ENCODE peak calls at places on chromosomes 12 and 14, in six cellular contexts. One of them, this sample, is unnamed.

GRCh38 chr12:27972721-27973120 is at the start of gene PTHLH:
- DNase-seq in mesendoderm: no peak
- DNase-seq in heart left ventricle: no peak
- DNase-seq in esophagus muscularis mucosa: no peak
- DNase-seq in brain microvascular endothelial cell: no peak
- DNase-seq in fibroblast of lung: no peak
- DNase-seq in this sample: no peak

GRCh38 chr12:27207626-27208413 is 36.3 kb upstream of the STK38L start:
- DNase-seq in mesendoderm: no peak
- DNase-seq in heart left ventricle: no peak
- DNase-seq in esophagus muscularis mucosa: no peak
- DNase-seq in brain microvascular endothelial cell: no peak
- DNase-seq in fibroblast of lung: peak
- DNase-seq in this sample: no peak

GRCh38 chr12:52248541-52249035 is 15.5 kb downstream of the KRT7 start:
- DNase-seq in mesendoderm: no peak
- DNase-seq in heart left ventricle: no peak
- DNase-seq in esophagus muscularis mucosa: no peak
- DNase-seq in brain microvascular endothelial cell: no peak
- DNase-seq in fibroblast of lung: no peak
- DNase-seq in this sample: no peak

GRCh38 chr12:15164997-15165659 is 56.1 kb downstream of the RERG start:
- DNase-seq in mesendoderm: peak
- DNase-seq in heart left ventricle: no peak
- DNase-seq in esophagus muscularis mucosa: no peak
- DNase-seq in brain microvascular endothelial cell: peak
- DNase-seq in fibroblast of lung: peak
- DNase-seq in this sample: peak

GRCh38 chr12:16225692-16226091 is 51.8 kb downstream of the SLC15A5 start:
- DNase-seq in mesendoderm: peak
- DNase-seq in heart left ventricle: no peak
- DNase-seq in esophagus muscularis mucosa: no peak
- DNase-seq in brain microvascular endothelial cell: no peak
- DNase-seq in fibroblast of lung: no peak
- DNase-seq in this sample: no peak

GRCh38 chr12:99977550-99977949 is 7.2 kb downstream of the ANKS1B start:
- DNase-seq in mesendoderm: no peak
- DNase-seq in heart left ventricle: no peak
- DNase-seq in esophagus muscularis mucosa: no peak
- DNase-seq in brain microvascular endothelial cell: no peak
- DNase-seq in fibroblast of lung: no peak
- DNase-seq in this sample: no peak

GRCh38 chr12:79983969-79984629 is 49.2 kb upstream of the PPP1R12A start:
- DNase-seq in mesendoderm: no peak
- DNase-seq in heart left ventricle: no peak
- DNase-seq in esophagus muscularis mucosa: no peak
- DNase-seq in brain microvascular endothelial cell: peak
- DNase-seq in fibroblast of lung: peak
- DNase-seq in this sample: no peak

GRCh38 chr14:55901281-55901680 is 216.9 kb upstream of the PELI2 start:
- DNase-seq in mesendoderm: no peak
- DNase-seq in heart left ventricle: no peak
- DNase-seq in esophagus muscularis mucosa: no peak
- DNase-seq in brain microvascular endothelial cell: no peak
- DNase-seq in fibroblast of lung: peak
- DNase-seq in this sample: no peak

GRCh38 chr12:83807906-83808305 is 1104.7 kb downstream of the SLC6A15 start:
- DNase-seq in mesendoderm: no peak
- DNase-seq in heart left ventricle: no peak
- DNase-seq in esophagus muscularis mucosa: no peak
- DNase-seq in brain microvascular endothelial cell: no peak
- DNase-seq in fibroblast of lung: no peak
- DNase-seq in this sample: no peak

GRCh38 chr14:55416866-55417265 is 5.2 kb upstream of the ATG14 start:
- DNase-seq in mesendoderm: peak
- DNase-seq in heart left ventricle: no peak
- DNase-seq in esophagus muscularis mucosa: no peak
- DNase-seq in brain microvascular endothelial cell: no peak
- DNase-seq in fibroblast of lung: no peak
- DNase-seq in this sample: peak

GRCh38 chr14:76967788-76968187 is 60.7 kb downstream of the IRF2BPL start:
- DNase-seq in mesendoderm: no peak
- DNase-seq in heart left ventricle: no peak
- DNase-seq in esophagus muscularis mucosa: no peak
- DNase-seq in brain microvascular endothelial cell: no peak
- DNase-seq in fibroblast of lung: no peak
- DNase-seq in this sample: no peak

GRCh38 chr12:108297895-108298760 is 41.0 kb downstream of the CMKLR1 start:
- DNase-seq in mesendoderm: no peak
- DNase-seq in heart left ventricle: no peak
- DNase-seq in esophagus muscularis mucosa: no peak
- DNase-seq in brain microvascular endothelial cell: no peak
- DNase-seq in fibroblast of lung: no peak
- DNase-seq in this sample: no peak

GRCh38 chr12:88865537-88865936 is 285.3 kb upstream of the KITLG start:
- DNase-seq in mesendoderm: no peak
- DNase-seq in heart left ventricle: no peak
- DNase-seq in esophagus muscularis mucosa: no peak
- DNase-seq in brain microvascular endothelial cell: no peak
- DNase-seq in fibroblast of lung: no peak
- DNase-seq in this sample: no peak

GRCh38 chr12:4037747-4038312 is 164.6 kb upstream of the PARP11 start:
- DNase-seq in mesendoderm: no peak
- DNase-seq in heart left ventricle: peak
- DNase-seq in esophagus muscularis mucosa: no peak
- DNase-seq in brain microvascular endothelial cell: peak
- DNase-seq in fibroblast of lung: peak
- DNase-seq in this sample: peak

GRCh38 chr12:76026643-76027063 is 4.9 kb downstream of the PHLDA1 start:
- DNase-seq in mesendoderm: no peak
- DNase-seq in heart left ventricle: no peak
- DNase-seq in esophagus muscularis mucosa: no peak
- DNase-seq in brain microvascular endothelial cell: peak
- DNase-seq in fibroblast of lung: peak
- DNase-seq in this sample: no peak

GRCh38 chr14:103250888-103251287 is 83.1 kb upstream of the EIF5 start:
- DNase-seq in mesendoderm: no peak
- DNase-seq in heart left ventricle: no peak
- DNase-seq in esophagus muscularis mucosa: no peak
- DNase-seq in brain microvascular endothelial cell: no peak
- DNase-seq in fibroblast of lung: no peak
- DNase-seq in this sample: no peak

GRCh38 chr14:94394594-94395305 is 6.3 kb upstream of the SERPINA1 start:
- DNase-seq in mesendoderm: no peak
- DNase-seq in heart left ventricle: peak
- DNase-seq in esophagus muscularis mucosa: no peak
- DNase-seq in brain microvascular endothelial cell: peak
- DNase-seq in fibroblast of lung: peak
- DNase-seq in this sample: peak

GRCh38 chr12:49934505-49934904 is 16.0 kb upstream of the AQP2 start:
- DNase-seq in mesendoderm: no peak
- DNase-seq in heart left ventricle: no peak
- DNase-seq in esophagus muscularis mucosa: no peak
- DNase-seq in brain microvascular endothelial cell: no peak
- DNase-seq in fibroblast of lung: no peak
- DNase-seq in this sample: peak

GRCh38 chr14:71050227-71050823 is 143.1 kb downstream of the PCNX1 start:
- DNase-seq in mesendoderm: peak
- DNase-seq in heart left ventricle: no peak
- DNase-seq in esophagus muscularis mucosa: no peak
- DNase-seq in brain microvascular endothelial cell: no peak
- DNase-seq in fibroblast of lung: peak
- DNase-seq in this sample: peak

GRCh38 chr14:23438130-23438893 is 2.9 kb upstream of the MYH7 start:
- DNase-seq in mesendoderm: no peak
- DNase-seq in heart left ventricle: peak
- DNase-seq in esophagus muscularis mucosa: no peak
- DNase-seq in brain microvascular endothelial cell: no peak
- DNase-seq in fibroblast of lung: no peak
- DNase-seq in this sample: no peak

GRCh38 chr14:74595006-74595735 is 16.9 kb downstream of the LTBP2 start:
- DNase-seq in mesendoderm: no peak
- DNase-seq in heart left ventricle: peak
- DNase-seq in esophagus muscularis mucosa: no peak
- DNase-seq in brain microvascular endothelial cell: no peak
- DNase-seq in fibroblast of lung: peak
- DNase-seq in this sample: peak

GRCh38 chr12:49644620-49644994 is 21.2 kb downstream of the PRPF40B start:
- DNase-seq in mesendoderm: peak
- DNase-seq in heart left ventricle: peak
- DNase-seq in esophagus muscularis mucosa: peak
- DNase-seq in brain microvascular endothelial cell: peak
- DNase-seq in fibroblast of lung: peak
- DNase-seq in this sample: peak

GRCh38 chr12:23950011-23950774 is 723 bp upstream of the SOX5 start:
- DNase-seq in mesendoderm: peak
- DNase-seq in heart left ventricle: no peak
- DNase-seq in esophagus muscularis mucosa: no peak
- DNase-seq in brain microvascular endothelial cell: peak
- DNase-seq in fibroblast of lung: peak
- DNase-seq in this sample: peak

GRCh38 chr12:91317324-91317723 is 134.7 kb upstream of the DCN start:
- DNase-seq in mesendoderm: no peak
- DNase-seq in heart left ventricle: no peak
- DNase-seq in esophagus muscularis mucosa: no peak
- DNase-seq in brain microvascular endothelial cell: no peak
- DNase-seq in fibroblast of lung: peak
- DNase-seq in this sample: no peak

GRCh38 chr12:124622326-124622725 is 54.9 kb upstream of the NCOR2 start:
- DNase-seq in mesendoderm: no peak
- DNase-seq in heart left ventricle: no peak
- DNase-seq in esophagus muscularis mucosa: no peak
- DNase-seq in brain microvascular endothelial cell: no peak
- DNase-seq in fibroblast of lung: no peak
- DNase-seq in this sample: no peak

GRCh38 chr12:124621296-124621660 is 53.9 kb upstream of the NCOR2 start:
- DNase-seq in mesendoderm: peak
- DNase-seq in heart left ventricle: peak
- DNase-seq in esophagus muscularis mucosa: peak
- DNase-seq in brain microvascular endothelial cell: no peak
- DNase-seq in fibroblast of lung: peak
- DNase-seq in this sample: peak

GRCh38 chr12:124620606-124621295 is 53.3 kb upstream of the NCOR2 start:
- DNase-seq in mesendoderm: no peak
- DNase-seq in heart left ventricle: no peak
- DNase-seq in esophagus muscularis mucosa: no peak
- DNase-seq in brain microvascular endothelial cell: no peak
- DNase-seq in fibroblast of lung: peak
- DNase-seq in this sample: peak

GRCh38 chr12:124623344-124623885 is 56.0 kb upstream of the NCOR2 start:
- DNase-seq in mesendoderm: no peak
- DNase-seq in heart left ventricle: no peak
- DNase-seq in esophagus muscularis mucosa: no peak
- DNase-seq in brain microvascular endothelial cell: no peak
- DNase-seq in fibroblast of lung: no peak
- DNase-seq in this sample: no peak

DNA sequence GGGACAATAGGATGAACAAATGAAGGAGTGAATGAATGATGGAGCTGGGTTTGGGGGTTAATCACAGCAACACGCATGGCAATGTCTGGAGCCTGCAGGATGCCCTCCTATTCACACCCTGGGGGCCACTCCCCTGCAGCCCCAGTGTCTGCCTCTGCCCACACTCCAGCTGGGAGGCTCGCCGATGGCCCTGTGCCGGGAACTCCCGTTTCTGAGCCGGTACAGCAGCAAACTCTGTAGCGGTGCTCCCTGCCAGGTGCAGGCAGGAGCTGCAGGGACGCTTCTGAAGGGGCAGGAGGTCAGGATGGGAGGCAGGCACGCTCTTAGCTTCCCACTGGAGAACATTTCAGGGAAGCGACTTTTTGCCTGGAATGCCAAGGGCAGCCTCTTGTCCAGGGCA is 55.4 kb upstream of the NCOR2 start:
- DNase-seq in mesendoderm: no peak
- DNase-seq in heart left ventricle: no peak
- DNase-seq in esophagus muscularis mucosa: no peak
- DNase-seq in brain microvascular endothelial cell: no peak
- DNase-seq in fibroblast of lung: no peak
- DNase-seq in this sample: no peak
- H3K27ac ChIP-seq in mesendoderm: no peak
- H3K27ac ChIP-seq in heart left ventricle: no peak
- H3K27ac ChIP-seq in esophagus muscularis mucosa: no peak
- H3K27ac ChIP-seq in brain microvascular endothelial cell: no peak
- H3K27ac ChIP-seq in fibroblast of lung: no peak
- H3K27ac ChIP-seq in this sample: no peak

DNA sequence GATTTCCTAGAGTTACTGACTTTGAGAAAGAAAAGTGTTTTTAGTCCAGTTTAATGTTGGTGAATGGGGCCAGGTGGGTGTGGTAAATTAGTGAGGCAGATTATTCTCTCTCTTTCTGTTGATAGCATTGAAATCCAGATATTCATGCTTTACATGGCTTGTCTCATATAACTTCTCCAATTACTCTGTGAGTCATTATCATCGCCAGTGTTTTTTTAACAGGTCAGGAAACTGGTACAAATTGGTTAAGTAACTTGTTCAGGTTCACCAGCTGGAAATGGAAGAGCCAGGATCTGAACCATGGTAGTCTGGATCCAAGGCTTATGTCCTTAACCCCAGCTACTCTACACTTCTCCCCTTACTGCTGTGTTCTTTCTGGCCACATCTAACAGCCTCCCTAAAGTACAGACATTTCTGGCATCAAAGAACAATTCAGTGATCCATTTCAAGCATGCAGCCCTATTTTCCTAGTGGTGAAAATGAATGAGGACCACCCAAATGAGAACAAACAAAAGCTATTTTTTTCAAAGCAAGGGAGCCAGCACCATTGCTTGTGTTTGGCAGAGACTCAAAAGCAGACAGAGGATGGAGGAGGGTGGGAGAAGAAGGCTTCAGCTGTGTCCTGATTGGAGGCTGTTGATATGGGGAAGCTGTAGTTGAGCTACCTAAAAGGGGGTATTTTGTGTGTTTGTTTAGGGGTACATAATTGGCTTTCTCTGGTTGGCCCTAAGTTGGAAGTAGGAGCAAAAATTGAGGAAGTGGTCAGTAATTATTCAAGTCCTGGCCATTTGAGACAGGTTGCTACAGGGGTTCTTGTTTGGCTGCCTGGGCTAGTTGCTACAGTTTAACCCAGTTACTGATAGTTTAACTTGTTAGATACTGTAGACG is 1.7 kb downstream of the IRAK3 start:
- DNase-seq in mesendoderm: no peak
- DNase-seq in heart left ventricle: no peak
- DNase-seq in esophagus muscularis mucosa: no peak
- DNase-seq in brain microvascular endothelial cell: no peak
- DNase-seq in fibroblast of lung: peak
- DNase-seq in this sample: peak
- H3K4me3 ChIP-seq in mesendoderm: no peak
- H3K4me3 ChIP-seq in heart left ventricle: no peak
- H3K4me3 ChIP-seq in esophagus muscularis mucosa: peak
- H3K4me3 ChIP-seq in brain microvascular endothelial cell: no peak
- H3K4me3 ChIP-seq in fibroblast of lung: peak
- H3K4me3 ChIP-seq in this sample: no peak

GRCh38 chr12:112309797-112310196 is 72.4 kb downstream of the HECTD4 start:
- DNase-seq in mesendoderm: no peak
- DNase-seq in heart left ventricle: no peak
- DNase-seq in esophagus muscularis mucosa: no peak
- DNase-seq in brain microvascular endothelial cell: no peak
- DNase-seq in fibroblast of lung: peak
- DNase-seq in this sample: no peak
- H3K27ac ChIP-seq in mesendoderm: no peak
- H3K27ac ChIP-seq in heart left ventricle: no peak
- H3K27ac ChIP-seq in esophagus muscularis mucosa: no peak
- H3K27ac ChIP-seq in brain microvascular endothelial cell: no peak
- H3K27ac ChIP-seq in fibroblast of lung: no peak
- H3K27ac ChIP-seq in this sample: no peak

GRCh38 chr12:102024765-102025164 is 37.0 kb downstream of the WASHC3 start:
- DNase-seq in mesendoderm: no peak
- DNase-seq in heart left ventricle: no peak
- DNase-seq in esophagus muscularis mucosa: no peak
- DNase-seq in brain microvascular endothelial cell: no peak
- DNase-seq in fibroblast of lung: no peak
- DNase-seq in this sample: no peak
- H3K4me3 ChIP-seq in mesendoderm: no peak
- H3K4me3 ChIP-seq in heart left ventricle: no peak
- H3K4me3 ChIP-seq in esophagus muscularis mucosa: no peak
- H3K4me3 ChIP-seq in brain microvascular endothelial cell: no peak
- H3K4me3 ChIP-seq in fibroblast of lung: no peak
- H3K4me3 ChIP-seq in this sample: no peak